ENCODE peak calls at places on chromosomes 3 and 15, in four cellular contexts. One of them, this sample, is unnamed.

GRCh38 chr15:83733691-83734090 is 79.8 kb downstream of the ADAMTSL3 start:
- DNase-seq in cardiac muscle cell: no peak
- DNase-seq in Peyer's patch: no peak
- DNase-seq in heart left ventricle: no peak
- DNase-seq in this sample: no peak

GRCh38 chr15:72179950-72180581 is 17.5 kb downstream of the GRAMD2A start:
- DNase-seq in cardiac muscle cell: peak; percentile 17
- DNase-seq in Peyer's patch: no peak
- DNase-seq in heart left ventricle: no peak
- DNase-seq in this sample: no peak

GRCh38 chr15:58049520-58050227 is 15.8 kb downstream of the ALDH1A2 start:
- DNase-seq in cardiac muscle cell: no peak
- DNase-seq in Peyer's patch: no peak
- DNase-seq in heart left ventricle: no peak
- DNase-seq in this sample: no peak

GRCh38 chr3:17894434-17895060 is 152.1 kb upstream of the TBC1D5 start:
- DNase-seq in cardiac muscle cell: peak; percentile 82
- DNase-seq in Peyer's patch: no peak
- DNase-seq in heart left ventricle: no peak
- DNase-seq in this sample: peak; percentile 60

GRCh38 chr15:40871749-40872617 is 2.1 kb downstream of the RHOV start:
- DNase-seq in cardiac muscle cell: no peak
- DNase-seq in Peyer's patch: no peak
- DNase-seq in heart left ventricle: no peak
- DNase-seq in this sample: no peak

GRCh38 chr3:17845026-17845425 is 102.6 kb upstream of the TBC1D5 start:
- DNase-seq in cardiac muscle cell: peak; percentile 51
- DNase-seq in Peyer's patch: no peak
- DNase-seq in heart left ventricle: no peak
- DNase-seq in this sample: no peak

GRCh38 chr15:44713006-44713966 is 2.0 kb downstream of the B2M start:
- DNase-seq in cardiac muscle cell: peak; percentile 47
- DNase-seq in Peyer's patch: no peak
- DNase-seq in heart left ventricle: no peak
- DNase-seq in this sample: peak; percentile 20

GRCh38 chr3:114877378-114878118 is 269.5 kb downstream of the ZBTB20 start:
- DNase-seq in cardiac muscle cell: no peak
- DNase-seq in Peyer's patch: no peak
- DNase-seq in heart left ventricle: no peak
- DNase-seq in this sample: peak; percentile 37

GRCh38 chr3:56917740-56918568 is 116.2 kb upstream of the ARHGEF3 start:
- DNase-seq in cardiac muscle cell: no peak
- DNase-seq in Peyer's patch: peak; percentile 63
- DNase-seq in heart left ventricle: no peak
- DNase-seq in this sample: no peak

GRCh38 chr3:9100132-9100894 is 137.0 kb upstream of the RAD18 start:
- DNase-seq in cardiac muscle cell: no peak
- DNase-seq in Peyer's patch: no peak
- DNase-seq in heart left ventricle: no peak
- DNase-seq in this sample: no peak

GRCh38 chr3:66609660-66610547 is 109.1 kb upstream of the LRIG1 start:
- DNase-seq in cardiac muscle cell: peak; percentile 58
- DNase-seq in Peyer's patch: no peak
- DNase-seq in heart left ventricle: no peak
- DNase-seq in this sample: peak; percentile 92

GRCh38 chr3:149678365-149678948 is 20.6 kb upstream of the WWTR1 start:
- DNase-seq in cardiac muscle cell: no peak
- DNase-seq in Peyer's patch: no peak
- DNase-seq in heart left ventricle: no peak
- DNase-seq in this sample: peak; percentile 25

GRCh38 chr15:71352765-71353164 is 237.5 kb downstream of the THSD4 start:
- DNase-seq in cardiac muscle cell: no peak
- DNase-seq in Peyer's patch: no peak
- DNase-seq in heart left ventricle: no peak
- DNase-seq in this sample: no peak

GRCh38 chr15:59545573-59545972 is 66.0 kb upstream of the GCNT3 start:
- DNase-seq in cardiac muscle cell: no peak
- DNase-seq in Peyer's patch: no peak
- DNase-seq in heart left ventricle: no peak
- DNase-seq in this sample: no peak

GRCh38 chr3:73718326-73719110 is 93.8 kb upstream of the PDZRN3 start:
- DNase-seq in cardiac muscle cell: no peak
- DNase-seq in Peyer's patch: no peak
- DNase-seq in heart left ventricle: no peak
- DNase-seq in this sample: peak; percentile 57

GRCh38 chr3:51388286-51389029 is 2.6 kb upstream of the RBM15B start:
- DNase-seq in cardiac muscle cell: no peak
- DNase-seq in Peyer's patch: no peak
- DNase-seq in heart left ventricle: no peak
- DNase-seq in this sample: no peak

GRCh38 chr15:45747426-45747825 is 112.6 kb downstream of the SQOR start:
- DNase-seq in cardiac muscle cell: no peak
- DNase-seq in Peyer's patch: no peak
- DNase-seq in heart left ventricle: no peak
- DNase-seq in this sample: no peak

GRCh38 chr3:182740710-182741109 is 52.6 kb upstream of the ATP11B start:
- DNase-seq in cardiac muscle cell: no peak
- DNase-seq in Peyer's patch: no peak
- DNase-seq in heart left ventricle: no peak
- DNase-seq in this sample: no peak

GRCh38 chr3:153284282-153284938 is 122.4 kb downstream of the RAP2B start:
- DNase-seq in cardiac muscle cell: peak; percentile 92
- DNase-seq in Peyer's patch: no peak
- DNase-seq in heart left ventricle: no peak
- DNase-seq in this sample: peak; percentile 91

GRCh38 chr3:140285380-140285779 is 350.4 kb downstream of the CLSTN2 start:
- DNase-seq in cardiac muscle cell: no peak
- DNase-seq in Peyer's patch: no peak
- DNase-seq in heart left ventricle: no peak
- DNase-seq in this sample: no peak

GRCh38 chr3:185764168-185764988 is 60.5 kb downstream of the IGF2BP2 start:
- DNase-seq in cardiac muscle cell: peak; percentile 48
- DNase-seq in Peyer's patch: no peak
- DNase-seq in heart left ventricle: no peak
- DNase-seq in this sample: peak; percentile 56

GRCh38 chr3:58299839-58300516 is 6.1 kb upstream of the RPP14 start:
- DNase-seq in cardiac muscle cell: peak; percentile 79
- DNase-seq in Peyer's patch: no peak
- DNase-seq in heart left ventricle: no peak
- DNase-seq in this sample: peak; percentile 38

GRCh38 chr15:34206016-34206415 is 3.9 kb downstream of the KATNBL1 start:
- DNase-seq in cardiac muscle cell: no peak
- DNase-seq in Peyer's patch: no peak
- DNase-seq in heart left ventricle: no peak
- DNase-seq in this sample: no peak

GRCh38 chr15:69271217-69271616 is 27.5 kb upstream of the PAQR5 start:
- DNase-seq in cardiac muscle cell: no peak
- DNase-seq in Peyer's patch: no peak
- DNase-seq in heart left ventricle: no peak
- DNase-seq in this sample: no peak

GRCh38 chr3:94249491-94250079 is 186.7 kb downstream of the NSUN3 start:
- DNase-seq in cardiac muscle cell: peak; percentile 77
- DNase-seq in Peyer's patch: peak; percentile 34
- DNase-seq in heart left ventricle: no peak
- DNase-seq in this sample: peak; percentile 51

GRCh38 chr3:48478631-48479555 is 25.1 kb downstream of the SHISA5 start:
- DNase-seq in cardiac muscle cell: no peak
- DNase-seq in Peyer's patch: peak; percentile 82
- DNase-seq in heart left ventricle: no peak
- DNase-seq in this sample: no peak

GRCh38 chr15:25849431-25849921 is 13.7 kb downstream of the ATP10A start:
- DNase-seq in cardiac muscle cell: peak; percentile 84
- DNase-seq in Peyer's patch: no peak
- DNase-seq in heart left ventricle: no peak
- DNase-seq in this sample: peak; percentile 89

GRCh38 chr15:57395292-57395691 is 19.0 kb downstream of the CGNL1 start:
- DNase-seq in cardiac muscle cell: peak; percentile 60
- DNase-seq in Peyer's patch: no peak
- DNase-seq in heart left ventricle: no peak
- DNase-seq in this sample: peak; percentile 57

DNA sequence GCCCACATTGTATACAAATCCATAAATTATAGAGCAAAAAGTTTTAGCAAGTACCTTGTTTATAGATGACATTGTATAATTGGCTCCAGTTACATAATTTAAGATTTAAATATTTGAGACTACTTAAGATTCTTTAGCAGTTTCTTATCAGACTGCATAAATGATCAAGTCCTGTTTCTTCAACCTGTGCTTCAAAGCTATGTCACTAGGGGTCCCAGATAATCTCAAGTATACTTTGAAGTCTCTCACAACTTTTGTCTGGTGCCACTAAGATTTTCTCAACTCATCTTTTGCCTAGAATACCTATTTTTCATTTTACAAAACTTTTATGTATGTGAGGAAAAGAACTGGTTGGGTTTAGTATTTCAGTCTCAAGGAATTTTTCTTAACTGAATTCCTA is 205.5 kb downstream of the STAG1 start:
- DNase-seq in cardiac muscle cell: peak; percentile 21
- DNase-seq in Peyer's patch: no peak
- DNase-seq in heart left ventricle: no peak
- DNase-seq in this sample: peak; percentile 26
- TF ChIP-seq CTCF in cardiac muscle cell: peak; percentile 7
- TF ChIP-seq CTCF in Peyer's patch: no peak
- TF ChIP-seq CTCF in heart left ventricle: peak; percentile 4
- TF ChIP-seq CTCF in this sample: no peak

GRCh38 chr3:45480871-45481270 is 92.5 kb downstream of the LARS2 start:
- DNase-seq in cardiac muscle cell: no peak
- DNase-seq in Peyer's patch: no peak
- DNase-seq in heart left ventricle: no peak
- DNase-seq in this sample: no peak
- H3K27ac ChIP-seq in cardiac muscle cell: no peak overlapping the region
- H3K27ac ChIP-seq in Peyer's patch: no peak overlapping the region
- H3K27ac ChIP-seq in heart left ventricle: no peak overlapping the region
- H3K27ac ChIP-seq in this sample: no peak overlapping the region

DNA sequence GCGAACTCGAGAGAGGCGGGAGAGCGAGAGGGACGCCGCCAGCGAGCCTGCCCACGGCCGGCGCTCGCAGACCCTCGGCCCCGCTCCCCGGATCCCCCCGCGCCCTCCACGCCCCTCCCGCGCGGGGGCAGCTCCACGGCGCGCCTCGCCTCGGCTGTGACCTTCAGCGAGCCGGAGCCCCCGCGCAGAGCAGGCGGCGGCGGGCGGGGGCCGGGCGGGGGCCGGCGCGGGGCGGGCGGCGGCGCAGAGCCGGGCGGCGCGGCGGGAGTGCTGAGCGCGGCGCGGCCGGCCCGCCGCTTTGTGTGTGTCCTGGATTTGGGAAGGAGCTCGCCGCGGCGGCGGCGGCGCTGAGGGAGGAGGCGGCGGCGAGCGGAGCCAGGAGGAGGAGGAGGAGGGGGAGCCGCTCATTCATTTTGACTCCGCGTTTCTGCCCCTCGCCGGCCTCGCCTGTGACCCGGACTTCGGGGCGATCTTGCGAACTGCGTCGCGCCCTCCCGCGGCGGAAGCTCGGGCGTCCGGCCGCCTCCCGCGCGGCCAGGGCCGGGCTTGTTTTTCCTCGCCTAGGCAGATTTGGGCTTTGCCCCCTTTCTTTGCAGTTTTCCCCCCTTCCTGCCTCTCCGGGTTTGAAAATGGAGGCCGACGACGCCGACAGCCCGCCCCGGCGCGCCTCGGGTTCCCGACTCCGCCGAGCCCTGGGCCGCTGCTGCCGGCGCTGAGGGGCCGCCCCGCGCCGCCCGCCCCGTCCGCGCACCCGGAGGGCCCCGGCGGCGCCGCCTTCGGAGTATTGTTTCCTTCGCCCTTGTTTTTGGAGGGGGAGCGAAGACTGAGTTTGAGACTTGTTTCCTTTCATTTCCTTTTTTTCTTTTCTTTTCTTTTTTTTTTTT is 557 bp downstream of the IGF1R start:
- DNase-seq in cardiac muscle cell: peak; percentile 68
- DNase-seq in Peyer's patch: no peak
- DNase-seq in heart left ventricle: peak; percentile 78
- DNase-seq in this sample: peak; percentile 65
- H3K4me3 ChIP-seq in cardiac muscle cell: peak overlapping the region; percentile 99
- H3K4me3 ChIP-seq in Peyer's patch: peak overlapping the region; percentile 75
- H3K4me3 ChIP-seq in heart left ventricle: peak overlapping the region; percentile 91
- H3K4me3 ChIP-seq in this sample: peak overlapping the region; percentile 86

DNA sequence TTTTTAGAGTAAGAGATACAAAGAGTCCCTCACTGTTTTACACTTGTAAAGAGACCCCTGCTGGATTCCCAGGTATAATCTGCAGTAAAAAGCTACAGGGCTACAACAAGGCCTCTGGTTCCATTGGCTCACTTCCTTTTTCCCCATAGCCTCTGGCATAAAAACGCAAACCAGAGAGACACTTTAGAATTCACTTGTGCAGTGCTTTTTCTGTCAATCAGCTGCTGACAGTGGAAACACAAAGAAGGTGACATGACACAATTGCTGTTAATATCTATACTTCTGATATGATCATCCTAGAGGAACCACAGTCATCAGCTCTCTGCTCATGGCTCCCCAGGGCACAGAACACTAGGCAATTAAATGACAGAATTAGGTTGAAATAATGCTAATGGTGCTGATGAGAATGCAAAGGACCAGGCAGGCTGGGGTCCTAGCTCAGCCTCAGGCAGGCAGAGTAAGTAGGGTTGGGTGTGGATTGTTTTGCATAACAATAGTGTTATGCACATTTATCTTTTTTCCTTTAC is 667.9 kb upstream of the CFAP20DC start:
- DNase-seq in cardiac muscle cell: no peak
- DNase-seq in Peyer's patch: no peak
- DNase-seq in heart left ventricle: no peak
- DNase-seq in this sample: no peak
- TF ChIP-seq CTCF in cardiac muscle cell: no peak
- TF ChIP-seq CTCF in Peyer's patch: no peak
- TF ChIP-seq CTCF in heart left ventricle: no peak
- TF ChIP-seq CTCF in this sample: no peak

GRCh38 chr3:71258526-71258925 is 325.0 kb downstream of the FOXP1 start:
- DNase-seq in cardiac muscle cell: peak; percentile 63
- DNase-seq in Peyer's patch: no peak
- DNase-seq in heart left ventricle: no peak
- DNase-seq in this sample: peak; percentile 22
- H3K27ac ChIP-seq in cardiac muscle cell: no peak overlapping the region
- H3K27ac ChIP-seq in Peyer's patch: peak overlapping the region; percentile 23
- H3K27ac ChIP-seq in heart left ventricle: no peak overlapping the region
- H3K27ac ChIP-seq in this sample: no peak overlapping the region

GRCh38 chr3:11136871-11137626 is 17.2 kb upstream of the HRH1 start:
- DNase-seq in cardiac muscle cell: peak; percentile 99
- DNase-seq in Peyer's patch: no peak
- DNase-seq in heart left ventricle: no peak
- DNase-seq in this sample: peak; percentile 100
- H3K4me3 ChIP-seq in cardiac muscle cell: no peak overlapping the region
- H3K4me3 ChIP-seq in Peyer's patch: no peak overlapping the region
- H3K4me3 ChIP-seq in heart left ventricle: no peak overlapping the region
- H3K4me3 ChIP-seq in this sample: no peak overlapping the region

GRCh38 chr3:101085752-101086151 is 92.5 kb upstream of the ABI3BP start:
- DNase-seq in cardiac muscle cell: no peak
- DNase-seq in Peyer's patch: no peak
- DNase-seq in heart left ventricle: no peak
- DNase-seq in this sample: no peak
- TF ChIP-seq CTCF in cardiac muscle cell: no peak
- TF ChIP-seq CTCF in Peyer's patch: no peak
- TF ChIP-seq CTCF in heart left ventricle: no peak
- TF ChIP-seq CTCF in this sample: no peak

This sample was measured in fibroblast of lung.